ENCODE peak calls at places on chromosomes 12 and 14, in four cellular contexts. One of them, this sample, is unnamed.

GRCh38 chr12:106845910-106846309 is 71.4 kb downstream of the RIC8B start:
- DNase-seq in retinal pigment epithelial cell: no peak
- DNase-seq in upper lobe of right lung: no peak
- DNase-seq in K562: peak
- DNase-seq in this sample: no peak

GRCh38 chr12:109632299-109632698 is 58.7 kb downstream of the MVK start:
- DNase-seq in retinal pigment epithelial cell: no peak
- DNase-seq in upper lobe of right lung: no peak
- DNase-seq in K562: no peak
- DNase-seq in this sample: no peak

GRCh38 chr14:100775351-100775830 is 48.7 kb downstream of the DLK1 start:
- DNase-seq in retinal pigment epithelial cell: no peak
- DNase-seq in upper lobe of right lung: no peak
- DNase-seq in K562: no peak
- DNase-seq in this sample: no peak

GRCh38 chr14:34604990-34605389 is 25.0 kb downstream of the SNX6 start:
- DNase-seq in retinal pigment epithelial cell: no peak
- DNase-seq in upper lobe of right lung: no peak
- DNase-seq in K562: no peak
- DNase-seq in this sample: no peak

GRCh38 chr14:100589071-100589759 is 2.0 kb upstream of the BEGAIN start:
- DNase-seq in retinal pigment epithelial cell: no peak
- DNase-seq in upper lobe of right lung: peak
- DNase-seq in K562: no peak
- DNase-seq in this sample: peak

GRCh38 chr14:96090441-96091148 is 51.4 kb downstream of the C14orf132 start:
- DNase-seq in retinal pigment epithelial cell: no peak
- DNase-seq in upper lobe of right lung: no peak
- DNase-seq in K562: no peak
- DNase-seq in this sample: peak

GRCh38 chr12:67940780-67941243 is 48.4 kb upstream of the IFNG-AS1 start:
- DNase-seq in retinal pigment epithelial cell: peak
- DNase-seq in upper lobe of right lung: no peak
- DNase-seq in K562: no peak
- DNase-seq in this sample: no peak

GRCh38 chr12:14836336-14837210 is 6.8 kb downstream of the ART4 start:
- DNase-seq in retinal pigment epithelial cell: no peak
- DNase-seq in upper lobe of right lung: no peak
- DNase-seq in K562: no peak
- DNase-seq in this sample: peak

GRCh38 chr14:71650187-71650586 is 282.0 kb upstream of the RGS6 start:
- DNase-seq in retinal pigment epithelial cell: no peak
- DNase-seq in upper lobe of right lung: no peak
- DNase-seq in K562: no peak
- DNase-seq in this sample: no peak

GRCh38 chr12:93784339-93785086 is 107.3 kb downstream of the CRADD start:
- DNase-seq in retinal pigment epithelial cell: peak
- DNase-seq in upper lobe of right lung: no peak
- DNase-seq in K562: peak
- DNase-seq in this sample: peak

GRCh38 chr12:109727039-109727723 is 13.6 kb downstream of the FAM222A start:
- DNase-seq in retinal pigment epithelial cell: no peak
- DNase-seq in upper lobe of right lung: peak
- DNase-seq in K562: no peak
- DNase-seq in this sample: peak

DNA sequence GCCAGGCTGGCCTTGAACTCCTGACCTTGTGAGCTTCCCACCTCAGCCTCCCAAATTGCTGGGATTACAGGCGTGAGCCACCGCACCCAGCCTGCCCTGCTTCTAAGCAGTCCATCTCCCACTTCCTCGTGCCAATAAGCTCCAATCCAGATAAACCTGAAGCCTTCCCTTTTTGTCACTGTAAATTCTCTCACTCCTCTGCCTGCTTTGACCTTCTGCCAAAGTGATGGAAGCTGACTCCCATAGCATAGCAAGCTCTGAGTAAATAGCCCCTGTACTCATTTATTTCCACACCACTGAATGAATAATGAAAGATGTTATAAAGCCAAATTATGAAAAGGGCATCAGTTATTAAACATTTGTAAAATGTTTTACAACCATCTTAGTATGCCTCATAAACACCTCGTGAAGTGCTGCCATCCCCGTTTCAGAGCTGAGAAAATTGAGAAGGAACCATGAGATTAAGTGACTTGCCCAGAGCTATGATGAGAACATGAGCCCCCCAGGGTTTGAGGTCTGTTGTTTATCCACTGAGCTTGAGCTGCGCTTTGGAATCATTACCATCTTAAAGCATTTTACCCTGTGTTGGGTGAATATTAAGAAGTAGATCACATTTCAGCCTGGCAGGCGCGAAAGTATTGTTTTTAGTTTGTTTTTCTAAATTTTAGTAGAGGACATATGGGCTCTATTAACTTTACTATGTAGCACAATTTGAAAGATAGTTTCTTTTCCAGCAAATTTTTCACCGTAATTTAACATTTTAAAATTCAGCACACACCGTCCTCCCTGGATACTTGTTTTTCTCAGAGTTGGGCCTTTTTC is 30.3 kb downstream of the MANSC1 start:
- DNase-seq in retinal pigment epithelial cell: no peak
- DNase-seq in upper lobe of right lung: no peak
- DNase-seq in K562: no peak
- DNase-seq in this sample: no peak
- H3K4me3 ChIP-seq in retinal pigment epithelial cell: no peak
- H3K4me3 ChIP-seq in upper lobe of right lung: peak
- H3K4me3 ChIP-seq in K562: no peak
- H3K4me3 ChIP-seq in this sample: no peak

GRCh38 chr14:65501328-65501727 is 88.8 kb downstream of the FUT8 start:
- DNase-seq in retinal pigment epithelial cell: no peak
- DNase-seq in upper lobe of right lung: no peak
- DNase-seq in K562: no peak
- DNase-seq in this sample: no peak
- TF ChIP-seq CTCF in retinal pigment epithelial cell: no peak
- TF ChIP-seq CTCF in upper lobe of right lung: no peak
- TF ChIP-seq CTCF in K562: no peak
- TF ChIP-seq CTCF in this sample: peak

GRCh38 chr12:119020377-119021360 is 39.3 kb downstream of the SRRM4 start:
- DNase-seq in retinal pigment epithelial cell: no peak
- DNase-seq in upper lobe of right lung: peak
- DNase-seq in K562: peak
- DNase-seq in this sample: peak
- H3K4me3 ChIP-seq in retinal pigment epithelial cell: no peak
- H3K4me3 ChIP-seq in upper lobe of right lung: no peak
- H3K4me3 ChIP-seq in K562: no peak
- H3K4me3 ChIP-seq in this sample: no peak

DNA sequence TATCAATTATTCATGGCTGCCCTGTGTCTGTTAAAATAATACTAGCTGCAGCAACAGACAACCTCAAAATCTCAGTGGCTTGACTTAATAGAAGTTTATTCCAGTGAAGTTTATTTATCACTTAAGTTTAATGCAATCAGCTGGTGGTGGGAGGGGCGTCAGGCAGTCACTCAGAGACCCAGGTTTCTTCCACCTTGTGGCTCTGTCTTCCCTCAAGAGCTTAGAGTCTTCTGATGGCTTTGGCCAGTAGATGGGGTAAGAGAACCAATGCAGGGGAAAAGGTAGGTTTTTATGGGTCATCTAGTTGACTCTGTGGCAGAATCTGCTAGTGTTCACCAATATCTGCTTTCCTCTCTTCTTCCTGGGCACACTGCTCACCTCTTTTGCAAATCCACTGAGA is 668.9 kb downstream of the AACS start:
- DNase-seq in retinal pigment epithelial cell: no peak
- DNase-seq in upper lobe of right lung: no peak
- DNase-seq in K562: no peak
- DNase-seq in this sample: no peak
- TF ChIP-seq CTCF in retinal pigment epithelial cell: no peak
- TF ChIP-seq CTCF in upper lobe of right lung: no peak
- TF ChIP-seq CTCF in K562: no peak
- TF ChIP-seq CTCF in this sample: peak

GRCh38 chr12:52244615-52244994 is 11.6 kb downstream of the KRT7 start:
- DNase-seq in retinal pigment epithelial cell: no peak
- DNase-seq in upper lobe of right lung: no peak
- DNase-seq in K562: no peak
- DNase-seq in this sample: peak

GRCh38 chr12:52243774-52244614 is 11.0 kb downstream of the KRT7 start:
- DNase-seq in retinal pigment epithelial cell: no peak
- DNase-seq in upper lobe of right lung: peak
- DNase-seq in K562: no peak
- DNase-seq in this sample: peak

GRCh38 chr12:52246720-52247621 is 13.9 kb downstream of the KRT7 start:
- DNase-seq in retinal pigment epithelial cell: no peak
- DNase-seq in upper lobe of right lung: no peak
- DNase-seq in K562: no peak
- DNase-seq in this sample: no peak

GRCh38 chr12:52245962-52246577 is 13.0 kb downstream of the KRT7 start:
- DNase-seq in retinal pigment epithelial cell: no peak
- DNase-seq in upper lobe of right lung: no peak
- DNase-seq in K562: no peak
- DNase-seq in this sample: no peak

GRCh38 chr12:52245259-52245961 is 12.4 kb downstream of the KRT7 start:
- DNase-seq in retinal pigment epithelial cell: no peak
- DNase-seq in upper lobe of right lung: no peak
- DNase-seq in K562: no peak
- DNase-seq in this sample: no peak
- H3K4me3 ChIP-seq in retinal pigment epithelial cell: no peak
- H3K4me3 ChIP-seq in upper lobe of right lung: no peak
- H3K4me3 ChIP-seq in K562: no peak
- H3K4me3 ChIP-seq in this sample: no peak

GRCh38 chr12:73935817-73936216 is 601.8 kb upstream of the ATXN7L3B start:
- DNase-seq in retinal pigment epithelial cell: no peak
- DNase-seq in upper lobe of right lung: no peak
- DNase-seq in K562: no peak
- DNase-seq in this sample: no peak
- TF ChIP-seq CTCF in retinal pigment epithelial cell: peak
- TF ChIP-seq CTCF in upper lobe of right lung: no peak
- TF ChIP-seq CTCF in K562: no peak
- TF ChIP-seq CTCF in this sample: no peak

DNA sequence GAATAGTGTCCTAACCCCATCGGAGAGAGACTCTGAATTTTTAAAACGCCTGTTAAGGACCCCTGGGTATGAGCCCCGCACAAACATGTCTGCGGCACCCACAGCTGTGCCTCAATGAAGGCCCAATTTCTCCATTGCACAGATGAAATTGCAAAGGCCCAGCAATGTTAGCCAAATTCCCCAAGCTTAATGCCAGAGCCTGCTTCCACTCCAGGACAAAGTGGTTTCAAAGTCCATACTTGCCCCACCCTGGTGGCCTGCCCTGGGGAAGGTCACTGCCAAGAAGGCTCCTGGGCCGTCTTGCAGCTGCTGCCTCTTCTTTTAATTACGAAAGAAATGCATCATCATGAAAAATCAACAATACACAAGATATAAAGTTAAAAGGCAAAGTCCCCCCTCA is 1179.7 kb downstream of the VRK1 start:
- DNase-seq in retinal pigment epithelial cell: no peak
- DNase-seq in upper lobe of right lung: no peak
- DNase-seq in K562: no peak
- DNase-seq in this sample: no peak
- H3K4me3 ChIP-seq in retinal pigment epithelial cell: no peak
- H3K4me3 ChIP-seq in upper lobe of right lung: peak
- H3K4me3 ChIP-seq in K562: no peak
- H3K4me3 ChIP-seq in this sample: no peak

GRCh38 chr14:43649508-43649907 is 857.6 kb downstream of the FSCB start:
- DNase-seq in retinal pigment epithelial cell: no peak
- DNase-seq in upper lobe of right lung: no peak
- DNase-seq in K562: no peak
- DNase-seq in this sample: no peak

GRCh38 chr14:43651896-43652295 is 855.2 kb downstream of the FSCB start:
- DNase-seq in retinal pigment epithelial cell: no peak
- DNase-seq in upper lobe of right lung: no peak
- DNase-seq in K562: no peak
- DNase-seq in this sample: no peak

GRCh38 chr14:43651185-43651787 is 855.8 kb downstream of the FSCB start:
- DNase-seq in retinal pigment epithelial cell: no peak
- DNase-seq in upper lobe of right lung: no peak
- DNase-seq in K562: no peak
- DNase-seq in this sample: no peak

DNA sequence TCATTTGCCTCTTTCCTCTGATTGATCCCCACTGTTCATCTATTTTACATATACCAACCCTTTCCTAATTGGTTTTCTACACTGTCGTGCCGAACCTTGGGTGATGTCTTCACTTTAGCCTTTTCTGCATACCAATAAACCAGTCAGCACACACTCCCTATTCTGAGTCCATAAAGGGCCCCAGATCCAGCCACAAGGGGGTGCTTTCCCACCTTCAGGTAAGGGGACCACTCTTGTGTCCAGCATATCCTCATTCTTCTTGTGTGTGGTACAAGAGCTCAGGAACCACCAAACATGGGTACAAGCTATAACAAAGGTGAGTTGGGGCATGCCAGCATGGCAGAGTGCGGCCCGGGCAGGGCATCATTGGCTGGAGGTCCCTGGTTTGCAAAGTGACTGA is 859.8 kb downstream of the FSCB start:
- DNase-seq in retinal pigment epithelial cell: no peak
- DNase-seq in upper lobe of right lung: no peak
- DNase-seq in K562: no peak
- DNase-seq in this sample: no peak
- TF ChIP-seq CTCF in retinal pigment epithelial cell: peak
- TF ChIP-seq CTCF in upper lobe of right lung: no peak
- TF ChIP-seq CTCF in K562: no peak
- TF ChIP-seq CTCF in this sample: peak

DNA sequence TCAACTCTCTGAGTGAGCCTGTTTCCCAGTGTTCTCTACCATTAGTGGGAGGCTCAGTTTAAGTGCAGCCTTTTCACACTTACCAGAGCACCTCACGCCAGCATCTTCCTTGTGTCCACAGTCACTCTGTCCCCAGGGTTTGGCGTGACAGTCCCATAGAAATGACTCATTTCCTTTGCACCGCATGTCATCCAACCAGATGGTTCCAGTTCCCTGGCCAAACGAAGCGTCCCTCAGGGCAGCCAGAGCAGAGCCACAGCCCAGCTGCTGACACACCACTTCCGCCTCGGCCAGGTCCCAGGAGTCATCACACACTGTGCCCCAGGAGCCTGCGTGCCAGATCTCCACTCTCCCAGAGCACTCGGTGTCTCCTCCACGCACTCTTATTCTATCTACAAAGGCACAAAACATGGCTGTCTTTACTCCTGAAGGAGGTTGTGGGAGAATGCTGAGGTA is 65.4 kb downstream of the ACSM4 start:
- DNase-seq in retinal pigment epithelial cell: no peak
- DNase-seq in upper lobe of right lung: no peak
- DNase-seq in K562: no peak
- DNase-seq in this sample: peak
- H3K4me3 ChIP-seq in retinal pigment epithelial cell: no peak
- H3K4me3 ChIP-seq in upper lobe of right lung: no peak
- H3K4me3 ChIP-seq in K562: no peak
- H3K4me3 ChIP-seq in this sample: peak